ENCODE peak calls at places on chromosomes 12 and 14, in ten cellular contexts. One of them, this sample, is unnamed.

GRCh38 chr14:103361868-103362267 is 23.3 kb upstream of the MARK3 start:
- DNase-seq in kidney epithelial cell: peak
- DNase-seq in prostate gland: no peak
- DNase-seq in uterus: no peak
- DNase-seq in lower leg skin: no peak
- DNase-seq in suprapubic skin: no peak
- DNase-seq in HCT116: peak
- DNase-seq in heart right ventricle: no peak
- DNase-seq in tibial artery: no peak
- DNase-seq in A549: peak
- DNase-seq in this sample: no peak

GRCh38 chr14:81523016-81523415 is 10.6 kb downstream of the SEL1L start:
- DNase-seq in kidney epithelial cell: no peak
- DNase-seq in prostate gland: no peak
- DNase-seq in uterus: no peak
- DNase-seq in lower leg skin: no peak
- DNase-seq in suprapubic skin: no peak
- DNase-seq in HCT116: no peak
- DNase-seq in heart right ventricle: no peak
- DNase-seq in tibial artery: no peak
- DNase-seq in A549: no peak
- DNase-seq in this sample: no peak

GRCh38 chr14:45057881-45058364 is 26.0 kb upstream of the PRPF39 start:
- DNase-seq in kidney epithelial cell: no peak
- DNase-seq in prostate gland: no peak
- DNase-seq in uterus: no peak
- DNase-seq in lower leg skin: no peak
- DNase-seq in suprapubic skin: no peak
- DNase-seq in HCT116: no peak
- DNase-seq in heart right ventricle: no peak
- DNase-seq in tibial artery: no peak
- DNase-seq in A549: no peak
- DNase-seq in this sample: no peak

GRCh38 chr14:53793790-53794560 is 162.7 kb downstream of the BMP4 start:
- DNase-seq in kidney epithelial cell: no peak
- DNase-seq in prostate gland: no peak
- DNase-seq in uterus: peak
- DNase-seq in lower leg skin: peak
- DNase-seq in suprapubic skin: no peak
- DNase-seq in HCT116: no peak
- DNase-seq in heart right ventricle: no peak
- DNase-seq in tibial artery: no peak
- DNase-seq in A549: no peak
- DNase-seq in this sample: no peak

GRCh38 chr12:72549184-72549583 is 277.0 kb downstream of the TRHDE start:
- DNase-seq in kidney epithelial cell: no peak
- DNase-seq in prostate gland: no peak
- DNase-seq in uterus: no peak
- DNase-seq in lower leg skin: no peak
- DNase-seq in suprapubic skin: no peak
- DNase-seq in HCT116: no peak
- DNase-seq in heart right ventricle: no peak
- DNase-seq in tibial artery: no peak
- DNase-seq in A549: no peak
- DNase-seq in this sample: no peak

GRCh38 chr14:60665178-60665555 is 15.9 kb upstream of the SIX1 start:
- DNase-seq in kidney epithelial cell: no peak
- DNase-seq in prostate gland: peak
- DNase-seq in uterus: no peak
- DNase-seq in lower leg skin: no peak
- DNase-seq in suprapubic skin: no peak
- DNase-seq in HCT116: no peak
- DNase-seq in heart right ventricle: no peak
- DNase-seq in tibial artery: no peak
- DNase-seq in A549: no peak
- DNase-seq in this sample: no peak

GRCh38 chr12:115871714-115872113 is 405.8 kb downstream of the MED13L start:
- DNase-seq in kidney epithelial cell: no peak
- DNase-seq in prostate gland: no peak
- DNase-seq in uterus: no peak
- DNase-seq in lower leg skin: no peak
- DNase-seq in suprapubic skin: no peak
- DNase-seq in HCT116: peak
- DNase-seq in heart right ventricle: no peak
- DNase-seq in tibial artery: no peak
- DNase-seq in A549: peak
- DNase-seq in this sample: no peak

GRCh38 chr12:18375131-18375530 is 113.8 kb downstream of the PIK3C2G start:
- DNase-seq in kidney epithelial cell: no peak
- DNase-seq in prostate gland: no peak
- DNase-seq in uterus: no peak
- DNase-seq in lower leg skin: no peak
- DNase-seq in suprapubic skin: no peak
- DNase-seq in HCT116: no peak
- DNase-seq in heart right ventricle: no peak
- DNase-seq in tibial artery: no peak
- DNase-seq in A549: no peak
- DNase-seq in this sample: no peak

GRCh38 chr14:103910262-103910935 is 17.9 kb upstream of the TDRD9 start:
- DNase-seq in kidney epithelial cell: peak
- DNase-seq in prostate gland: peak
- DNase-seq in uterus: peak
- DNase-seq in lower leg skin: peak
- DNase-seq in suprapubic skin: peak
- DNase-seq in HCT116: peak
- DNase-seq in heart right ventricle: peak
- DNase-seq in tibial artery: peak
- DNase-seq in A549: peak
- DNase-seq in this sample: no peak

GRCh38 chr14:73591690-73592448 is at the start of gene ACOT4:
- DNase-seq in kidney epithelial cell: no peak
- DNase-seq in prostate gland: no peak
- DNase-seq in uterus: no peak
- DNase-seq in lower leg skin: no peak
- DNase-seq in suprapubic skin: no peak
- DNase-seq in HCT116: no peak
- DNase-seq in heart right ventricle: peak
- DNase-seq in tibial artery: no peak
- DNase-seq in A549: peak
- DNase-seq in this sample: peak

GRCh38 chr12:92146865-92147264 is 1.2 kb upstream of the BTG1 start:
- DNase-seq in kidney epithelial cell: no peak
- DNase-seq in prostate gland: no peak
- DNase-seq in uterus: no peak
- DNase-seq in lower leg skin: no peak
- DNase-seq in suprapubic skin: no peak
- DNase-seq in HCT116: no peak
- DNase-seq in heart right ventricle: no peak
- DNase-seq in tibial artery: no peak
- DNase-seq in A549: no peak
- DNase-seq in this sample: no peak

GRCh38 chr14:61644834-61645233 is 50.5 kb upstream of the HIF1A start:
- DNase-seq in kidney epithelial cell: no peak
- DNase-seq in prostate gland: no peak
- DNase-seq in uterus: no peak
- DNase-seq in lower leg skin: no peak
- DNase-seq in suprapubic skin: no peak
- DNase-seq in HCT116: no peak
- DNase-seq in heart right ventricle: no peak
- DNase-seq in tibial artery: no peak
- DNase-seq in A549: no peak
- DNase-seq in this sample: no peak

GRCh38 chr12:119667577-119668314 is at the start of gene PRKAB1:
- DNase-seq in kidney epithelial cell: peak
- DNase-seq in prostate gland: peak
- DNase-seq in uterus: peak
- DNase-seq in lower leg skin: peak
- DNase-seq in suprapubic skin: peak
- DNase-seq in HCT116: peak
- DNase-seq in heart right ventricle: peak
- DNase-seq in tibial artery: peak
- DNase-seq in A549: peak
- DNase-seq in this sample: peak

GRCh38 chr12:119666226-119666808 is 1.6 kb upstream of the PRKAB1 start:
- DNase-seq in kidney epithelial cell: no peak
- DNase-seq in prostate gland: no peak
- DNase-seq in uterus: no peak
- DNase-seq in lower leg skin: no peak
- DNase-seq in suprapubic skin: no peak
- DNase-seq in HCT116: no peak
- DNase-seq in heart right ventricle: no peak
- DNase-seq in tibial artery: no peak
- DNase-seq in A549: no peak
- DNase-seq in this sample: no peak

GRCh38 chr12:119666900-119667576 is 895 bp upstream of the PRKAB1 start:
- DNase-seq in kidney epithelial cell: no peak
- DNase-seq in prostate gland: no peak
- DNase-seq in uterus: no peak
- DNase-seq in lower leg skin: no peak
- DNase-seq in suprapubic skin: no peak
- DNase-seq in HCT116: no peak
- DNase-seq in heart right ventricle: no peak
- DNase-seq in tibial artery: no peak
- DNase-seq in A549: no peak
- DNase-seq in this sample: peak

GRCh38 chr12:119664642-119665041 is 3.3 kb upstream of the PRKAB1 start:
- DNase-seq in kidney epithelial cell: no peak
- DNase-seq in prostate gland: no peak
- DNase-seq in uterus: no peak
- DNase-seq in lower leg skin: no peak
- DNase-seq in suprapubic skin: no peak
- DNase-seq in HCT116: no peak
- DNase-seq in heart right ventricle: no peak
- DNase-seq in tibial artery: no peak
- DNase-seq in A549: no peak
- DNase-seq in this sample: no peak

GRCh38 chr12:119665164-119665929 is 2.6 kb upstream of the PRKAB1 start:
- DNase-seq in kidney epithelial cell: no peak
- DNase-seq in prostate gland: no peak
- DNase-seq in uterus: no peak
- DNase-seq in lower leg skin: no peak
- DNase-seq in suprapubic skin: no peak
- DNase-seq in HCT116: no peak
- DNase-seq in heart right ventricle: no peak
- DNase-seq in tibial artery: no peak
- DNase-seq in A549: no peak
- DNase-seq in this sample: no peak
- H3K4me3 ChIP-seq in kidney epithelial cell: no peak
- H3K4me3 ChIP-seq in prostate gland: no peak
- H3K4me3 ChIP-seq in uterus: no peak
- H3K4me3 ChIP-seq in lower leg skin: no peak
- H3K4me3 ChIP-seq in suprapubic skin: no peak
- H3K4me3 ChIP-seq in HCT116: no peak
- H3K4me3 ChIP-seq in heart right ventricle: no peak
- H3K4me3 ChIP-seq in tibial artery: no peak
- H3K4me3 ChIP-seq in A549: no peak
- H3K4me3 ChIP-seq in this sample: no peak

GRCh38 chr14:64504310-64504896 is at the start of gene ZBTB1:
- DNase-seq in kidney epithelial cell: peak
- DNase-seq in prostate gland: peak
- DNase-seq in uterus: peak
- DNase-seq in lower leg skin: peak
- DNase-seq in suprapubic skin: peak
- DNase-seq in HCT116: peak
- DNase-seq in heart right ventricle: peak
- DNase-seq in tibial artery: peak
- DNase-seq in A549: peak
- DNase-seq in this sample: peak
- TF ChIP-seq CTCF in kidney epithelial cell: no peak
- TF ChIP-seq CTCF in prostate gland: no peak
- TF ChIP-seq CTCF in uterus: no peak
- TF ChIP-seq CTCF in lower leg skin: no peak
- TF ChIP-seq CTCF in suprapubic skin: no peak
- TF ChIP-seq CTCF in HCT116: no peak
- TF ChIP-seq CTCF in heart right ventricle: no peak
- TF ChIP-seq CTCF in tibial artery: no peak
- TF ChIP-seq CTCF in A549: no peak
- TF ChIP-seq CTCF in this sample: no peak

GRCh38 chr12:122891661-122892525 is 4.0 kb downstream of the VPS37B start:
- DNase-seq in kidney epithelial cell: no peak
- DNase-seq in prostate gland: no peak
- DNase-seq in uterus: no peak
- DNase-seq in lower leg skin: no peak
- DNase-seq in suprapubic skin: no peak
- DNase-seq in HCT116: no peak
- DNase-seq in heart right ventricle: no peak
- DNase-seq in tibial artery: no peak
- DNase-seq in A549: no peak
- DNase-seq in this sample: no peak
- H3K4me3 ChIP-seq in kidney epithelial cell: no peak
- H3K4me3 ChIP-seq in prostate gland: no peak
- H3K4me3 ChIP-seq in uterus: no peak
- H3K4me3 ChIP-seq in lower leg skin: no peak
- H3K4me3 ChIP-seq in suprapubic skin: peak
- H3K4me3 ChIP-seq in HCT116: peak
- H3K4me3 ChIP-seq in heart right ventricle: no peak
- H3K4me3 ChIP-seq in tibial artery: peak
- H3K4me3 ChIP-seq in A549: no peak
- H3K4me3 ChIP-seq in this sample: no peak

GRCh38 chr14:29710015-29710414 is 217.6 kb downstream of the PRKD1 start:
- DNase-seq in kidney epithelial cell: no peak
- DNase-seq in prostate gland: no peak
- DNase-seq in uterus: no peak
- DNase-seq in lower leg skin: no peak
- DNase-seq in suprapubic skin: no peak
- DNase-seq in HCT116: no peak
- DNase-seq in heart right ventricle: no peak
- DNase-seq in tibial artery: no peak
- DNase-seq in A549: no peak
- DNase-seq in this sample: no peak
- TF ChIP-seq CTCF in kidney epithelial cell: peak
- TF ChIP-seq CTCF in prostate gland: no peak
- TF ChIP-seq CTCF in uterus: no peak
- TF ChIP-seq CTCF in lower leg skin: no peak
- TF ChIP-seq CTCF in suprapubic skin: no peak
- TF ChIP-seq CTCF in HCT116: no peak
- TF ChIP-seq CTCF in heart right ventricle: peak
- TF ChIP-seq CTCF in tibial artery: peak
- TF ChIP-seq CTCF in A549: no peak
- TF ChIP-seq CTCF in this sample: no peak